ENCODE peak calls at places on chromosomes 7 and 10, in eight cellular contexts. C, V, N, M, T, U, F and E are unnamed samples.

GRCh38 chr10:71984798-71985388 is 20.7 kb downstream of the CHST3 start:
- DNase-seq in C (no peak), V (no peak), N (no peak), M (no peak), T (no peak), U (no peak), F (no peak), E (no peak)

GRCh38 chr7:138116156-138116555 is 39.9 kb downstream of the AKR1D1 start:
- DNase-seq in C (peak; percentile 91), V (no peak), N (no peak), M (no peak), T (no peak), U (no peak), F (no peak), E (peak; percentile 39)

GRCh38 chr10:154348-154747 is 19.1 kb downstream of the ZMYND11 start:
- DNase-seq in C (peak; percentile 60), V (no peak), N (no peak), M (no peak), T (no peak), U (no peak), F (peak; percentile 73), E (no peak)

GRCh38 chr7:107043916-107044346 is 574 bp upstream of the PRKAR2B start:
- DNase-seq in C (no peak), V (no peak), N (no peak), M (no peak), T (no peak), U (no peak), F (no peak), E (no peak)

GRCh38 chr10:84204122-84204521 is 9.8 kb downstream of the CDHR1 start:
- DNase-seq in C (no peak), V (peak; percentile 67), N (no peak), M (no peak), T (peak; percentile 12), U (no peak), F (no peak), E (peak; percentile 33)

GRCh38 chr10:76119515-76119914 is 688.1 kb downstream of the LRMDA start:
- DNase-seq in C (peak; percentile 65), V (no peak), N (no peak), M (no peak), T (no peak), U (no peak), F (peak; percentile 94), E (peak; percentile 33)

GRCh38 chr10:19817251-19818046 is 1.2 kb downstream of the PLXDC2 start:
- DNase-seq in C (peak; percentile 32), V (peak; percentile 73), N (peak; percentile 43), M (no peak), T (no peak), U (peak; percentile 22), F (no peak), E (peak; percentile 61)

GRCh38 chr10:22244001-22244400 is 26.2 kb upstream of the EBLN1 start:
- DNase-seq in C (no peak), V (peak; percentile 43), N (no peak), M (peak; percentile 15), T (no peak), U (no peak), F (no peak), E (no peak)

GRCh38 chr7:95105627-95106026 is 198.2 kb downstream of the PPP1R9A start:
- DNase-seq in C (no peak), V (no peak), N (no peak), M (no peak), T (no peak), U (no peak), F (no peak), E (peak; percentile 30)

GRCh38 chr7:139709460-139709859 is 68.3 kb downstream of the HIPK2 start:
- DNase-seq in C (peak; percentile 82), V (no peak), N (peak; percentile 6), M (no peak), T (no peak), U (no peak), F (peak; percentile 97), E (no peak)

GRCh38 chr10:87724789-87725188 is 65.1 kb downstream of the PAPSS2 start:
- DNase-seq in C (no peak), V (no peak), N (no peak), M (no peak), T (no peak), U (no peak), F (no peak), E (no peak)

GRCh38 chr10:104640339-104641149 is 546 bp upstream of the SORCS3 start:
- DNase-seq in C (no peak), V (no peak), N (no peak), M (no peak), T (no peak), U (peak; percentile 31), F (no peak), E (no peak)

GRCh38 chr10:33332183-33333031 is 2.1 kb downstream of the NRP1 start:
- DNase-seq in C (peak; percentile 45), V (no peak), N (no peak), M (no peak), T (no peak), U (no peak), F (peak; percentile 75), E (peak; percentile 65)

GRCh38 chr7:33601884-33602283 is 303.5 kb upstream of the BMPER start:
- DNase-seq in C (no peak), V (no peak), N (peak; percentile 14), M (no peak), T (no peak), U (no peak), F (no peak), E (no peak)

GRCh38 chr10:61784354-61785131 is 117.0 kb upstream of the ARID5B start:
- DNase-seq in C (peak; percentile 63), V (no peak), N (no peak), M (no peak), T (no peak), U (no peak), F (no peak), E (no peak)

GRCh38 chr7:105945848-105946247 is 17.2 kb upstream of the CDHR3 start:
- DNase-seq in C (no peak), V (no peak), N (no peak), M (no peak), T (no peak), U (no peak), F (no peak), E (no peak)

GRCh38 chr10:71860243-71861029 is 9.4 kb upstream of the PSAP start:
- DNase-seq in C (peak; percentile 100), V (peak; percentile 93), N (peak; percentile 83), M (no peak), T (peak; percentile 85), U (peak; percentile 20), F (peak; percentile 100), E (peak; percentile 98)

GRCh38 chr10:35585903-35586535 is 19.1 kb upstream of the GJD4 start:
- DNase-seq in C (no peak), V (no peak), N (no peak), M (no peak), T (peak; percentile 10), U (no peak), F (no peak), E (peak; percentile 27)

DNA sequence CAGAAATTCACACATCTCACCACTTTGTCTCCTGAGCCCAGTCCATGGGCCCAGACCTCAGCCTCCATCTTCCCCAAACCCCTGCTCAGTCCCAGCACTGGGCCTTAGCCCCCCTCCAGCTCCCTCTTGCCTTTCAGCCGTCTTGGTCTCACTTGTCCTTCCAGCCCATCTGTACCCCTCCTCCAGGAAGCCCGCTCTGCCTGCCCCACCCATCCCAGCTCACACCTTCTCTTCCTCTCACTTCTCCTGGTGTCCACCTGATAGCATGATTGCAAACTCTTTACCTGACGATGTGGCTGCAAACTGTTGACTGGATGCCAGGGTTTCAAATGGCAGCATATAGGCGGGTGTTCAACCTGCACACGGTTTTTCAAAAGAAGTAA is 96.6 kb downstream of the RGS10 start:
- DNase-seq in C (no peak), V (no peak), N (no peak), M (no peak), T (no peak), U (no peak), F (no peak), E (no peak)
- TF ChIP-seq CTCF in C (no peak), V (no peak), N (no peak), M (no peak), T (no peak), U (no peak), F (no peak), E (no peak)

DNA sequence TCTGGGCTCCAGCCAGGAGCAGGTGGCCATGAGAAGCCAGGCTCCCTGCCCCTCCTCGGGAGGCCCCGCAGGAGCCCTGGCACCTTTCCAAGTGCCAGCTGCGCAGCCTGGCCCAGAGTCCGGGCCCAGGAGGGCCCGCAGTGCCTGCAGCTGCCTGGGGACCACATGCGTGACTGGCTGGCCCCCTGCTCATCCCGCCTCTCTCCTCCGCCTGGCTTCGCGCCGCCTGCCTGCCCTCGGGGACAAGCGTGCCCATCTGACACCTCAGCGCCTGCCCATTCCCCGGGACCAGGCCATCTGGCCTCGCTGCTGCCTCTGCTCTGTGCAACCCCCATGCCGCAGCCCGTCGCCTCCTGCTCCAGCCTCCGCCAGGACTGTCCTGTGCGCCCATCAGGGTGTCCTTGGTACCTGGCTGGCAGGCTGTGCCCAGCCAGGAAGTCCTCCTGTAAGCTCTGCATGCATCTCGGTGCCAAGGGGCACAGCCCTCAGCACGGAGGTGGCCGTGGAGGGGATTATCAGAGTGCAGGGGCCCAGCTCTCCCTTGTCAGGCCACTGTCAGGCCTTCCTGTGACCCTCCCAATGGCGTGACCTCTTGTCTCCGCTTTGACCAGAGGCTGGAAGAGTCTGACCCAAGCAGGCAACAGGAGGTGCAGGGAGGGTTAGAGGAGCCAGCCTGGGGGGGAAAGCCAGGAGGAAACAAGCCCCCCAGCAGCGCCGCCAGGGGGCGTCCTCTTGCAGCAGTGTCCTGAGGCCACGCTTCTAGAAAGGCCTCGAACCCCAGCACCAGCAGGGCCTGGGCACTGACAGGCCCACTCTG is 50.5 kb downstream of the TMEM209 start:
- DNase-seq in C (no peak), V (peak; percentile 76), N (no peak), M (no peak), T (no peak), U (peak; percentile 31), F (no peak), E (peak; percentile 9)
- TF ChIP-seq CTCF in C (no peak), V (peak; percentile 85), N (no peak), M (no peak), T (peak; percentile 65), U (peak; percentile 68), F (peak; percentile 13), E (peak; percentile 18)

GRCh38 chr10:120328647-120329046 is 128.4 kb upstream of the PLPP4 start:
- DNase-seq in C (no peak), V (no peak), N (no peak), M (no peak), T (no peak), U (no peak), F (no peak), E (no peak)
- TF ChIP-seq CTCF in C (no peak), V (no peak), N (no peak), M (no peak), T (no peak), U (no peak), F (no peak), E (no peak)

GRCh38 chr7:113119429-113119828 is 1.1 kb upstream of the SMIM30 start:
- DNase-seq in C (no peak), V (no peak), N (no peak), M (no peak), T (no peak), U (no peak), F (no peak), E (no peak)

GRCh38 chr7:113118074-113118959 is at the start of gene SMIM30:
- DNase-seq in C (peak; percentile 87), V (peak; percentile 86), N (peak; percentile 93), M (peak; percentile 88), T (peak; percentile 80), U (peak; percentile 88), F (peak; percentile 85), E (peak; percentile 91)

GRCh38 chr7:113109718-113110117 is 8.6 kb downstream of the SMIM30 start:
- DNase-seq in C (no peak), V (no peak), N (no peak), M (no peak), T (no peak), U (no peak), F (no peak), E (no peak)

GRCh38 chr7:113113912-113114311 is 4.4 kb downstream of the SMIM30 start:
- DNase-seq in C (no peak), V (peak; percentile 34), N (no peak), M (no peak), T (peak; percentile 2), U (no peak), F (peak; percentile 27), E (peak; percentile 16)
- TF ChIP-seq CTCF in C (no peak), V (peak; percentile 45), N (no peak), M (no peak), T (peak; percentile 20), U (no peak), F (peak; percentile 16), E (no peak)